ENCODE peak calls at places on chromosomes 4 and X, in six cellular contexts. One of them, this sample, is unnamed.

GRCh38 chr4:5974321-5974720 is 43.9 kb downstream of the C4orf50 start:
- DNase-seq in kidney epithelial cell: no peak
- DNase-seq in fibroblast of pulmonary artery: no peak
- DNase-seq in sigmoid colon: no peak
- DNase-seq in ascending aorta: peak; percentile 19
- DNase-seq in brain microvascular endothelial cell: no peak
- DNase-seq in this sample: no peak

GRCh38 chr4:17115546-17115945 is 217.1 kb upstream of the LDB2 start:
- DNase-seq in kidney epithelial cell: no peak
- DNase-seq in fibroblast of pulmonary artery: no peak
- DNase-seq in sigmoid colon: no peak
- DNase-seq in ascending aorta: no peak
- DNase-seq in brain microvascular endothelial cell: no peak
- DNase-seq in this sample: no peak

GRCh38 chr4:87423313-87424031 is 1.1 kb downstream of the NUDT9 start:
- DNase-seq in kidney epithelial cell: no peak
- DNase-seq in fibroblast of pulmonary artery: no peak
- DNase-seq in sigmoid colon: no peak
- DNase-seq in ascending aorta: no peak
- DNase-seq in brain microvascular endothelial cell: no peak
- DNase-seq in this sample: no peak

GRCh38 chr4:73916172-73916925 is 47.2 kb downstream of the CXCL1 start:
- DNase-seq in kidney epithelial cell: no peak
- DNase-seq in fibroblast of pulmonary artery: no peak
- DNase-seq in sigmoid colon: no peak
- DNase-seq in ascending aorta: no peak
- DNase-seq in brain microvascular endothelial cell: no peak
- DNase-seq in this sample: no peak

GRCh38 chr4:56828784-56829535 is 7.5 kb upstream of the SPINK2 start:
- DNase-seq in kidney epithelial cell: no peak
- DNase-seq in fibroblast of pulmonary artery: no peak
- DNase-seq in sigmoid colon: no peak
- DNase-seq in ascending aorta: no peak
- DNase-seq in brain microvascular endothelial cell: peak; percentile 31
- DNase-seq in this sample: no peak

GRCh38 chrX:132467029-132467428 is 21.8 kb downstream of the MBNL3 start:
- DNase-seq in kidney epithelial cell: no peak
- DNase-seq in fibroblast of pulmonary artery: peak; percentile 40
- DNase-seq in sigmoid colon: no peak
- DNase-seq in ascending aorta: no peak
- DNase-seq in brain microvascular endothelial cell: no peak
- DNase-seq in this sample: no peak

GRCh38 chr4:53592686-53593641 is 1.7 kb upstream of the LNX1 start:
- DNase-seq in kidney epithelial cell: no peak
- DNase-seq in fibroblast of pulmonary artery: peak; percentile 42
- DNase-seq in sigmoid colon: no peak
- DNase-seq in ascending aorta: peak; percentile 64
- DNase-seq in brain microvascular endothelial cell: no peak
- DNase-seq in this sample: no peak

GRCh38 chr4:106587558-106587957 is 219.0 kb upstream of the GIMD1 start:
- DNase-seq in kidney epithelial cell: peak; percentile 55
- DNase-seq in fibroblast of pulmonary artery: peak; percentile 80
- DNase-seq in sigmoid colon: no peak
- DNase-seq in ascending aorta: no peak
- DNase-seq in brain microvascular endothelial cell: peak; percentile 40
- DNase-seq in this sample: no peak

GRCh38 chr4:72280252-72280651 is 248.5 kb downstream of the NPFFR2 start:
- DNase-seq in kidney epithelial cell: no peak
- DNase-seq in fibroblast of pulmonary artery: no peak
- DNase-seq in sigmoid colon: no peak
- DNase-seq in ascending aorta: no peak
- DNase-seq in brain microvascular endothelial cell: no peak
- DNase-seq in this sample: no peak

GRCh38 chr4:3302164-3302785 is 9.5 kb downstream of the RGS12 start:
- DNase-seq in kidney epithelial cell: no peak
- DNase-seq in fibroblast of pulmonary artery: no peak
- DNase-seq in sigmoid colon: peak; percentile 57
- DNase-seq in ascending aorta: peak; percentile 57
- DNase-seq in brain microvascular endothelial cell: no peak
- DNase-seq in this sample: no peak

GRCh38 chr4:74665346-74665745 is 129.0 kb downstream of the BTC start:
- DNase-seq in kidney epithelial cell: no peak
- DNase-seq in fibroblast of pulmonary artery: no peak
- DNase-seq in sigmoid colon: no peak
- DNase-seq in ascending aorta: no peak
- DNase-seq in brain microvascular endothelial cell: no peak
- DNase-seq in this sample: no peak

GRCh38 chr4:84697615-84698201 is 114.8 kb downstream of the CDS1 start:
- DNase-seq in kidney epithelial cell: no peak
- DNase-seq in fibroblast of pulmonary artery: no peak
- DNase-seq in sigmoid colon: no peak
- DNase-seq in ascending aorta: no peak
- DNase-seq in brain microvascular endothelial cell: no peak
- DNase-seq in this sample: no peak

GRCh38 chrX:130680164-130681035 is 222.6 kb downstream of the ENOX2 start:
- DNase-seq in kidney epithelial cell: no peak
- DNase-seq in fibroblast of pulmonary artery: peak; percentile 42
- DNase-seq in sigmoid colon: no peak
- DNase-seq in ascending aorta: no peak
- DNase-seq in brain microvascular endothelial cell: peak; percentile 4
- DNase-seq in this sample: no peak

GRCh38 chrX:74534569-74535038 is 79.8 kb downstream of the RLIM start:
- DNase-seq in kidney epithelial cell: no peak
- DNase-seq in fibroblast of pulmonary artery: no peak
- DNase-seq in sigmoid colon: no peak
- DNase-seq in ascending aorta: no peak
- DNase-seq in brain microvascular endothelial cell: peak; percentile 5
- DNase-seq in this sample: no peak

GRCh38 chrX:111561851-111562250 is 50.4 kb downstream of the SERTM2 start:
- DNase-seq in kidney epithelial cell: no peak
- DNase-seq in fibroblast of pulmonary artery: no peak
- DNase-seq in sigmoid colon: no peak
- DNase-seq in ascending aorta: no peak
- DNase-seq in brain microvascular endothelial cell: no peak
- DNase-seq in this sample: no peak

DNA sequence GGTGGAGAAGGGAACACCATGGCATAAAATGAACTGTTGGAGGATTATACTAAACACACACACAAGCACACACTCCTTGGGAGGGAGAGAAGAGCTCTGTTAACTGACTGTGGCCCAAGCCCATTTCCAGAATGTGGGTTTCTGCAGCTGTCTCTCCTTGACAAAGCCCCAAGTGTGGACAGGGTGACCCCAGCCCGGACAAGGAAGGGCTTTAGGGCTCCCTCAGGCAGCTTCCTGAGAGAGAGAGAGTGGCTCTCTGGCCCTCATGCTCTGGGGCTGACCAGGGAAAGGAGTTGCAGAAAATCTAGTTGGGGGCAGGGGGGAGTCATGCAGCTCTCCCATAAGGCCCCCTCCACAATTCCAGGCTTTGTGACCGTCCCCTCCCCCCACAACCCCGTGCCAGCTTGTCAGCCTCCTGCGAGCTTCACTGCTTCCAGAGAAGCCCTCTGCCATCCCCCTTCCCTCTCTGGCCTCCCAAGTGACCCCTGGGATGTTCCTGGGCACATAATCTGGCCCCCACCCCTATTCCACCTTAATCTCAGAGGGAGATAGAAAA is 590 bp downstream of the ARHGEF9 start:
- DNase-seq in kidney epithelial cell: no peak
- DNase-seq in fibroblast of pulmonary artery: no peak
- DNase-seq in sigmoid colon: no peak
- DNase-seq in ascending aorta: no peak
- DNase-seq in brain microvascular endothelial cell: no peak
- DNase-seq in this sample: no peak
- H3K4me3 ChIP-seq in kidney epithelial cell: peak overlapping the region; percentile 38
- H3K4me3 ChIP-seq in fibroblast of pulmonary artery: peak overlapping the region; percentile 34
- H3K4me3 ChIP-seq in sigmoid colon: peak overlapping the region; percentile 52
- H3K4me3 ChIP-seq in ascending aorta: peak overlapping the region; percentile 67
- H3K4me3 ChIP-seq in brain microvascular endothelial cell: peak overlapping the region; percentile 49
- H3K4me3 ChIP-seq in this sample: peak overlapping the region; percentile 43

GRCh38 chr4:83504974-83505373 is 20.1 kb upstream of the ABRAXAS1 start:
- DNase-seq in kidney epithelial cell: no peak
- DNase-seq in fibroblast of pulmonary artery: no peak
- DNase-seq in sigmoid colon: no peak
- DNase-seq in ascending aorta: no peak
- DNase-seq in brain microvascular endothelial cell: no peak
- DNase-seq in this sample: no peak

GRCh38 chr4:83504544-83504943 is 19.6 kb upstream of the ABRAXAS1 start:
- DNase-seq in kidney epithelial cell: no peak
- DNase-seq in fibroblast of pulmonary artery: no peak
- DNase-seq in sigmoid colon: no peak
- DNase-seq in ascending aorta: no peak
- DNase-seq in brain microvascular endothelial cell: no peak
- DNase-seq in this sample: no peak

GRCh38 chr4:83498187-83498586 is 13.3 kb upstream of the ABRAXAS1 start:
- DNase-seq in kidney epithelial cell: no peak
- DNase-seq in fibroblast of pulmonary artery: no peak
- DNase-seq in sigmoid colon: no peak
- DNase-seq in ascending aorta: no peak
- DNase-seq in brain microvascular endothelial cell: no peak
- DNase-seq in this sample: no peak

GRCh38 chr4:83503974-83504373 is 19.1 kb upstream of the ABRAXAS1 start:
- DNase-seq in kidney epithelial cell: no peak
- DNase-seq in fibroblast of pulmonary artery: no peak
- DNase-seq in sigmoid colon: no peak
- DNase-seq in ascending aorta: no peak
- DNase-seq in brain microvascular endothelial cell: no peak
- DNase-seq in this sample: no peak
- H3K4me3 ChIP-seq in kidney epithelial cell: no peak overlapping the region
- H3K4me3 ChIP-seq in fibroblast of pulmonary artery: no peak overlapping the region
- H3K4me3 ChIP-seq in sigmoid colon: no peak overlapping the region
- H3K4me3 ChIP-seq in ascending aorta: no peak overlapping the region
- H3K4me3 ChIP-seq in brain microvascular endothelial cell: no peak overlapping the region
- H3K4me3 ChIP-seq in this sample: no peak overlapping the region

DNA sequence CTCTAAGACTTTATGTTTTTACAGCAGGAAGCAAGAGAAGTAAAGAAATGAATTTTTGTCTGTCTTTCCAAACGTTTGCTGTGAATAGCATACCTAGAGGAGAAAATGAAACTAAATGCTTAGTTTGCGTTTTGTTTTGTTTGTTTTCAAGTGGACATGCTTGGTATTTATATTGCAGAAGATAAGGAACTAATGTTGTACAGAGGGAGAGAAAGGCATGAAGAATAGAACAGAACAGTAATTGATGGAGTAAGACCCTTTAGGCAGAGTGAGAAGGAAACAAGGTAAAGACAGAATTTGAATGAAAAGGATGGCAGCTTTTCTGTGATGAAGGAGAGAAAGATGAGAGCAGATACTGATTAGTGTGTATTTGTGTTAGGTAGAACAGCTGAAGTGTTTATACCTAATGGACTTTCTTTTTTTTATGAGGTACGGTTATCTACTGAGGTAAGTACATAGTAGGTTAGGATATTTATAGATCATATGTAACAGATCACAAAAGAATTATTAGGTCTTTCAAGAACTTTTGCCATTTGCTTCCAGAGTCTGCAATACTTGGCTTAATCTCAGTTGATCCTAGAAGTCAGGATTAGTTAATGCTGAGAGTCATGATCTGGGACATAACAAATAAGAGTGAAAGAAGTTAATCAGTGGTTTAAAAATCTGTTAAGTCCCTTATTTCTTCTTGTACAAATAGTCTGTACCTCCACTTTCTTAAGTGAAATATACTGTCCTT is 36.9 kb downstream of the FABP2 start:
- DNase-seq in kidney epithelial cell: no peak
- DNase-seq in fibroblast of pulmonary artery: peak; percentile 36
- DNase-seq in sigmoid colon: no peak
- DNase-seq in ascending aorta: no peak
- DNase-seq in brain microvascular endothelial cell: no peak
- DNase-seq in this sample: no peak
- H3K4me3 ChIP-seq in kidney epithelial cell: no peak overlapping the region
- H3K4me3 ChIP-seq in fibroblast of pulmonary artery: peak overlapping the region; percentile 39
- H3K4me3 ChIP-seq in sigmoid colon: no peak overlapping the region
- H3K4me3 ChIP-seq in ascending aorta: peak overlapping the region; percentile 31
- H3K4me3 ChIP-seq in brain microvascular endothelial cell: peak overlapping the region; percentile 30
- H3K4me3 ChIP-seq in this sample: no peak overlapping the region

GRCh38 chr4:61723492-61723891 is 523.4 kb downstream of the ADGRL3 start:
- DNase-seq in kidney epithelial cell: no peak
- DNase-seq in fibroblast of pulmonary artery: no peak
- DNase-seq in sigmoid colon: no peak
- DNase-seq in ascending aorta: no peak
- DNase-seq in brain microvascular endothelial cell: no peak
- DNase-seq in this sample: no peak
- H3K4me3 ChIP-seq in kidney epithelial cell: no peak overlapping the region
- H3K4me3 ChIP-seq in fibroblast of pulmonary artery: no peak overlapping the region
- H3K4me3 ChIP-seq in sigmoid colon: no peak overlapping the region
- H3K4me3 ChIP-seq in ascending aorta: no peak overlapping the region
- H3K4me3 ChIP-seq in brain microvascular endothelial cell: no peak overlapping the region
- H3K4me3 ChIP-seq in this sample: no peak overlapping the region

GRCh38 chrX:17990542-17990941 is 129.4 kb upstream of the RAI2 start:
- DNase-seq in kidney epithelial cell: no peak
- DNase-seq in fibroblast of pulmonary artery: no peak
- DNase-seq in sigmoid colon: no peak
- DNase-seq in ascending aorta: no peak
- DNase-seq in brain microvascular endothelial cell: no peak
- DNase-seq in this sample: no peak

GRCh38 chrX:17984415-17984814 is 123.3 kb upstream of the RAI2 start:
- DNase-seq in kidney epithelial cell: no peak
- DNase-seq in fibroblast of pulmonary artery: no peak
- DNase-seq in sigmoid colon: no peak
- DNase-seq in ascending aorta: no peak
- DNase-seq in brain microvascular endothelial cell: no peak
- DNase-seq in this sample: no peak

GRCh38 chrX:17986977-17987376 is 125.9 kb upstream of the RAI2 start:
- DNase-seq in kidney epithelial cell: no peak
- DNase-seq in fibroblast of pulmonary artery: no peak
- DNase-seq in sigmoid colon: no peak
- DNase-seq in ascending aorta: no peak
- DNase-seq in brain microvascular endothelial cell: no peak
- DNase-seq in this sample: no peak

GRCh38 chrX:17986440-17986839 is 125.3 kb upstream of the RAI2 start:
- DNase-seq in kidney epithelial cell: no peak
- DNase-seq in fibroblast of pulmonary artery: no peak
- DNase-seq in sigmoid colon: no peak
- DNase-seq in ascending aorta: no peak
- DNase-seq in brain microvascular endothelial cell: no peak
- DNase-seq in this sample: no peak

GRCh38 chrX:17987783-17988182 is 126.7 kb upstream of the RAI2 start:
- DNase-seq in kidney epithelial cell: no peak
- DNase-seq in fibroblast of pulmonary artery: no peak
- DNase-seq in sigmoid colon: no peak
- DNase-seq in ascending aorta: no peak
- DNase-seq in brain microvascular endothelial cell: no peak
- DNase-seq in this sample: no peak
- H3K4me3 ChIP-seq in kidney epithelial cell: no peak overlapping the region
- H3K4me3 ChIP-seq in fibroblast of pulmonary artery: no peak overlapping the region
- H3K4me3 ChIP-seq in sigmoid colon: no peak overlapping the region
- H3K4me3 ChIP-seq in ascending aorta: no peak overlapping the region
- H3K4me3 ChIP-seq in brain microvascular endothelial cell: no peak overlapping the region
- H3K4me3 ChIP-seq in this sample: no peak overlapping the region